ENCODE peak calls at places on chromosome 9, in seven cellular contexts. T is glutamatergic neuron, X is right cardiac atrium, C is PC-3, J is ACHN, N is T-helper 2 cell, U is H4. I is an unnamed sample.

GRCh38 chr9:78871086-78871451 is 574.1 kb downstream of the PSAT1 start:
- DNase-seq in T (no peak), X (no peak), C (no peak), J (peak; percentile 9), N (no peak), U (peak; percentile 13), I (no peak)

GRCh38 chr9:17402309-17402708 is 176.6 kb upstream of the SH3GL2 start:
- DNase-seq in T (no peak), X (no peak), C (peak; percentile 30), J (peak; percentile 40), N (no peak), U (peak; percentile 4), I (no peak)

GRCh38 chr9:75461188-75461587 is 372.9 kb downstream of the OSTF1 start:
- DNase-seq in T (no peak), X (no peak), C (no peak), J (no peak), N (no peak), U (no peak), I (no peak)

GRCh38 chr9:22307013-22307711 is 139.5 kb upstream of the DMRTA1 start:
- DNase-seq in T (no peak), X (no peak), C (peak; percentile 71), J (peak; percentile 76), N (no peak), U (no peak), I (peak; percentile 32)

GRCh38 chr9:110426052-110426709 is 88.5 kb upstream of the TXNDC8 start:
- DNase-seq in T (no peak), X (no peak), C (peak; percentile 35), J (peak; percentile 14), N (no peak), U (peak; percentile 13), I (no peak)

GRCh38 chr9:76676857-76677256 is 87.4 kb upstream of the PCA3 start:
- DNase-seq in T (no peak), X (no peak), C (no peak), J (no peak), N (no peak), U (no peak), I (no peak)

GRCh38 chr9:22039258-22039657 is 30.2 kb upstream of the CDKN2B start:
- DNase-seq in T (no peak), X (no peak), C (peak; percentile 21), J (no peak), N (no peak), U (no peak), I (no peak)

GRCh38 chr9:132505961-132506691 is 76.3 kb upstream of the BARHL1 start:
- DNase-seq in T (no peak), X (no peak), C (no peak), J (no peak), N (no peak), U (no peak), I (no peak)

GRCh38 chr9:88280816-88281382 is 107.3 kb upstream of the SPIN1 start:
- DNase-seq in T (no peak), X (no peak), C (no peak), J (no peak), N (no peak), U (peak; percentile 21), I (no peak)

GRCh38 chr9:6068983-6069382 is 53.6 kb upstream of the RANBP6 start:
- DNase-seq in T (no peak), X (no peak), C (no peak), J (no peak), N (no peak), U (no peak), I (no peak)

GRCh38 chr9:19028835-19029451 is 4.1 kb downstream of the SAXO1 start:
- DNase-seq in T (peak; percentile 49), X (peak; percentile 60), C (peak; percentile 69), J (peak; percentile 62), N (no peak), U (peak; percentile 62), I (peak; percentile 54)

GRCh38 chr9:1832960-1833359 is 182.2 kb upstream of the SMARCA2 start:
- DNase-seq in T (no peak), X (no peak), C (no peak), J (no peak), N (no peak), U (no peak), I (no peak)

GRCh38 chr9:131609116-131609830 is 64.0 kb downstream of the PRRT1B start:
- DNase-seq in T (no peak), X (peak; percentile 80), C (no peak), J (peak; percentile 75), N (no peak), U (peak; percentile 60), I (no peak)

GRCh38 chr9:98172604-98173003 is 19.8 kb downstream of the CORO2A start:
- DNase-seq in T (no peak), X (no peak), C (peak; percentile 70), J (no peak), N (no peak), U (peak; percentile 55), I (peak; percentile 45)

GRCh38 chr9:79165006-79165405 is 406.8 kb upstream of the TLE4 start:
- DNase-seq in T (no peak), X (no peak), C (peak; percentile 53), J (no peak), N (no peak), U (no peak), I (no peak)

GRCh38 chr9:86838883-86839497 is 108.3 kb downstream of the GAS1 start:
- DNase-seq in T (no peak), X (peak; percentile 84), C (no peak), J (no peak), N (no peak), U (no peak), I (peak; percentile 25)

GRCh38 chr9:127178646-127179632 is 56.5 kb upstream of the ANGPTL2 start:
- DNase-seq in T (peak; percentile 19), X (no peak), C (no peak), J (no peak), N (no peak), U (no peak), I (no peak)

GRCh38 chr9:37974506-37975173 is 70.7 kb upstream of the SLC25A51 start:
- DNase-seq in T (no peak), X (no peak), C (peak; percentile 89), J (no peak), N (no peak), U (no peak), I (no peak)

GRCh38 chr9:90801507-90802289 is at the start of gene SYK:
- DNase-seq in T (peak; percentile 43), X (peak; percentile 83), C (peak; percentile 60), J (no peak), N (no peak), U (no peak), I (peak; percentile 57)

GRCh38 chr9:77131411-77131810 is 45.9 kb upstream of the VPS13A start:
- DNase-seq in T (no peak), X (no peak), C (no peak), J (no peak), N (no peak), U (no peak), I (peak; percentile 20)

GRCh38 chr9:138101444-138102234 is 224.1 kb downstream of the CACNA1B start:
- DNase-seq in T (no peak), X (no peak), C (no peak), J (no peak), N (no peak), U (no peak), I (no peak)

GRCh38 chr9:80518441-80518840 is 946.7 kb downstream of the TLE4 start:
- DNase-seq in T (no peak), X (no peak), C (no peak), J (no peak), N (no peak), U (no peak), I (no peak)

GRCh38 chr9:120513825-120514598 is 66.0 kb downstream of the CDK5RAP2 start:
- DNase-seq in T (no peak), X (no peak), C (no peak), J (no peak), N (no peak), U (no peak), I (no peak)

GRCh38 chr9:72213906-72214305 is 64.7 kb downstream of the GDA start:
- DNase-seq in T (no peak), X (no peak), C (no peak), J (no peak), N (no peak), U (no peak), I (no peak)

GRCh38 chr9:136721339-136722092 is 9.1 kb downstream of the DIPK1B start:
- DNase-seq in T (no peak), X (peak; percentile 81), C (peak; percentile 12), J (no peak), N (no peak), U (no peak), I (no peak)

GRCh38 chr9:32550046-32550608 is 2.0 kb upstream of the SMIM27 start:
- DNase-seq in T (no peak), X (no peak), C (no peak), J (peak; percentile 39), N (no peak), U (no peak), I (peak; percentile 9)

GRCh38 chr9:133702798-133703570 is 35.2 kb downstream of the SARDH start:
- DNase-seq in T (peak; percentile 19), X (peak; percentile 65), C (no peak), J (no peak), N (peak; percentile 11), U (no peak), I (peak; percentile 7)

GRCh38 chr9:114312513-114312875 is 10.4 kb upstream of the ORM1 start:
- DNase-seq in T (no peak), X (no peak), C (no peak), J (no peak), N (no peak), U (no peak), I (no peak)

I was measured in nephron progenitor cell.